ENCODE peak calls at places on chromosomes 7 and 10, in five cellular contexts. K is activated CD8-positive, alpha-beta memory T cell treated with anti-CD3 and anti-CD28 coated beads, Interleukin-2, amount 50 U/mL, for 48 hours; J is fibroblast of lung; P is DMS 273 treated with DMSO at 0.1 percent for 48 hours; I is NCI-H524 treated with DMSO at 0.1 percent for 48 hours. B is an unnamed sample.

GRCh38 chr10:29658984-29659769 is 24.4 kb upstream of the SVIL start:
- DNase-seq in K (peak; percentile 64), J (peak; percentile 100), P (no peak), I (no peak), B (peak; percentile 88)

GRCh38 chr10:132434405-132435005 is 37.5 kb downstream of the PWWP2B start:
- DNase-seq in K (no peak), J (no peak), P (no peak), I (no peak), B (no peak)

GRCh38 chr7:23967949-23968599 is 258.1 kb downstream of the STK31 start:
- DNase-seq in K (no peak), J (no peak), P (no peak), I (no peak), B (peak; percentile 72)

GRCh38 chr10:129877773-129878371 is 86.2 kb downstream of the EBF3 start:
- DNase-seq in K (peak; percentile 69), J (no peak), P (no peak), I (no peak), B (peak; percentile 23)

GRCh38 chr10:14052926-14053325 is 277.8 kb downstream of the FRMD4A start:
- DNase-seq in K (no peak), J (no peak), P (no peak), I (no peak), B (no peak)

GRCh38 chr10:33123680-33124079 is 165.7 kb upstream of the ITGB1 start:
- DNase-seq in K (no peak), J (no peak), P (no peak), I (no peak), B (no peak)

GRCh38 chr7:31253486-31253885 is 87.0 kb downstream of the NEUROD6 start:
- DNase-seq in K (no peak), J (no peak), P (no peak), I (no peak), B (no peak)

GRCh38 chr10:44396671-44397191 is 11.8 kb upstream of the CXCL12 start:
- DNase-seq in K (no peak), J (no peak), P (no peak), I (no peak), B (no peak)

GRCh38 chr10:122054046-122055025 is 65.4 kb downstream of the TACC2 start:
- DNase-seq in K (no peak), J (peak; percentile 48), P (no peak), I (no peak), B (peak; percentile 22)

GRCh38 chr7:130960208-130960988 is 226.4 kb upstream of the KLF14 start:
- DNase-seq in K (no peak), J (peak; percentile 99), P (no peak), I (no peak), B (peak; percentile 83)

GRCh38 chr7:46230298-46231295 is 309.5 kb upstream of the IGFBP3 start:
- DNase-seq in K (no peak), J (peak; percentile 70), P (no peak), I (no peak), B (no peak)

GRCh38 chr7:22549667-22550513 is 49.9 kb upstream of the STEAP1B start:
- DNase-seq in K (no peak), J (peak; percentile 42), P (peak; percentile 8), I (peak; percentile 9), B (peak; percentile 40)

GRCh38 chr7:135768990-135769389 is 20.4 kb upstream of the FAM180A start:
- DNase-seq in K (no peak), J (no peak), P (no peak), I (peak; percentile 19), B (no peak)

GRCh38 chr7:34080513-34080912 is 175.2 kb downstream of the BMPER start:
- DNase-seq in K (no peak), J (peak; percentile 77), P (no peak), I (no peak), B (no peak)